ENCODE peak calls at places on chromosomes 12 and 14, in eight cellular contexts. F is CD8-positive, alpha-beta T cell; J is GM23248; S is upper lobe of right lung; A is OCI-LY7; X is AG04450; D is tibial artery; E is adipocyte. C is an unnamed sample.

GRCh38 chr12:67222302-67222701 is 46.9 kb upstream of the CAND1 start:
- DNase-seq in F (no peak), S (no peak), D (no peak), X (no peak), E (peak; percentile 55), A (peak; percentile 8), J (peak; percentile 44), C (no peak)

GRCh38 chr12:5063149-5063548 is 19.5 kb downstream of the KCNA5 start:
- DNase-seq in D (no peak), X (no peak), A (no peak), J (no peak), S (no peak), E (no peak), F (no peak), C (no peak)

GRCh38 chr12:2944401-2945047 is 14.7 kb upstream of the TEAD4 start:
- DNase-seq in A (peak; percentile 53), S (peak; percentile 76), F (peak; percentile 14), J (peak; percentile 39), E (peak; percentile 15), X (no peak), D (no peak), C (peak; percentile 11)

GRCh38 chr12:34303091-34303870 is 281.0 kb downstream of the ALG10 start:
- DNase-seq in X (no peak), A (no peak), E (no peak), F (no peak), J (no peak), S (no peak), D (no peak), C (no peak)

GRCh38 chr14:72451081-72451972 is 442.6 kb downstream of the DPF3 start:
- DNase-seq in A (no peak), D (no peak), J (no peak), F (peak; percentile 16), E (peak; percentile 9), X (no peak), S (no peak), C (no peak)

GRCh38 chr12:2539938-2540337 is 254.8 kb upstream of the FKBP4 start:
- DNase-seq in F (no peak), A (no peak), D (no peak), J (no peak), S (peak; percentile 51), X (no peak), E (no peak), C (no peak)

GRCh38 chr12:69868695-69869094 is 43.7 kb downstream of the MYRFL start:
- DNase-seq in X (no peak), D (no peak), E (no peak), F (no peak), J (no peak), A (no peak), S (no peak), C (no peak)

GRCh38 chr14:40113671-40114070 is 681.4 kb upstream of the FBXO33 start:
- DNase-seq in E (no peak), S (no peak), D (no peak), A (no peak), X (no peak), J (no peak), F (no peak), C (no peak)

GRCh38 chr12:104738841-104739642 is 219.0 kb downstream of the SLC41A2 start:
- DNase-seq in F (no peak), J (no peak), S (no peak), X (no peak), D (no peak), A (no peak), E (no peak), C (no peak)

GRCh38 chr12:95733156-95733825 is 57.3 kb downstream of the NTN4 start:
- DNase-seq in A (no peak), F (no peak), D (no peak), X (peak; percentile 82), S (no peak), J (peak; percentile 86), E (no peak), C (peak; percentile 69)

GRCh38 chr12:89278862-89279261 is 73.4 kb downstream of the DUSP6 start:
- DNase-seq in A (no peak), E (no peak), F (no peak), S (no peak), D (no peak), X (no peak), J (no peak), C (no peak)

GRCh38 chr12:107663277-107663676 is 22.3 kb upstream of the PWP1 start:
- DNase-seq in S (no peak), E (no peak), X (no peak), J (no peak), A (no peak), D (no peak), F (no peak), C (no peak)

GRCh38 chr12:22408605-22409004 is 74.1 kb upstream of the ST8SIA1 start:
- DNase-seq in F (no peak), J (no peak), D (no peak), X (no peak), E (no peak), S (no peak), A (no peak), C (no peak)

GRCh38 chr14:105152794-105153241 is 15.8 kb downstream of the JAG2 start:
- DNase-seq in D (no peak), X (no peak), A (no peak), E (no peak), J (no peak), S (no peak), F (no peak), C (no peak)

GRCh38 chr14:50726372-50727107 is 58.4 kb upstream of the SAV1 start:
- DNase-seq in X (peak; percentile 55), J (peak; percentile 92), E (peak; percentile 49), D (no peak), A (no peak), S (no peak), F (no peak), C (no peak)

GRCh38 chr12:13347241-13348043 is 150.9 kb downstream of the EMP1 start:
- DNase-seq in F (no peak), J (peak; percentile 94), D (no peak), A (no peak), E (peak; percentile 64), S (no peak), X (no peak), C (peak; percentile 66)

GRCh38 chr12:45050331-45050750 is 558 bp downstream of the DBX2 start:
- DNase-seq in E (no peak), F (no peak), X (no peak), J (no peak), S (no peak), D (no peak), A (no peak), C (no peak)

GRCh38 chr14:75979071-75979571 is 2.7 kb downstream of the TGFB3 start:
- DNase-seq in E (peak; percentile 56), S (no peak), A (peak; percentile 36), J (peak; percentile 66), X (no peak), D (no peak), F (no peak), C (no peak)

GRCh38 chr14:92982941-92983340 is 60.0 kb downstream of the CHGA start:
- DNase-seq in X (no peak), J (no peak), E (no peak), A (no peak), F (no peak), S (no peak), D (no peak), C (no peak)

GRCh38 chr14:64220466-64220865 is 73.7 kb downstream of the ESR2 start:
- DNase-seq in X (no peak), S (no peak), J (no peak), E (no peak), A (no peak), F (no peak), D (no peak), C (no peak)

GRCh38 chr12:102593128-102593527 is 112.8 kb upstream of the IGF1 start:
- DNase-seq in X (no peak), A (no peak), F (no peak), E (no peak), J (no peak), D (no peak), S (no peak), C (no peak)

DNA sequence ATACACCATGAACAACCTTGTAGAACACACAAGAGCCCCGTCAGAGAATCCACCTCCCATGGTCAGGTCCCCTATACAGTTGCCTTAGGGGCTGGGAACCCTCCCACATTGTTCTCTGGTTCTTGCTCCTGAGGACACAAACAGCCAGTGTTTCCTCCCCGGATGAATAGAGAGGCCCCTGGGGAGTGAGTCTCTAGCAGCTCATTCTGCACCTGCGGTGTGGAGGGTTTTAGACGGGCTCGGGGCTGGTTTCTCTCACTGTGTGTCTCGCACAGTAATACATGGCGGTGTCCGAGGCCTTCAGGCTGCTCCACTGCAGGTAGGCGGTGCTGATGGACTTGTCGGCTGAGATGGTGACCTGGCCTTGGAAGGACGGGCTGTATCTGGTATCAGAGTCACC is 1052.1 kb downstream of the TMEM121 start:
- DNase-seq in E (no peak), D (no peak), F (no peak), J (no peak), A (peak; percentile 68), X (no peak), S (no peak), C (no peak)
- H3K9me3 ChIP-seq in E (no peaks in the 10 kb centered on the region), D (no peaks in the 10 kb centered on the region), F (no peaks in the 10 kb centered on the region), J (no peaks in the 10 kb centered on the region), A (no peaks in the 10 kb centered on the region), X (peaks cover 41% of the 10 kb centered on the region), S (no peaks in the 10 kb centered on the region), C (no peaks in the 10 kb centered on the region)

GRCh38 chr12:30792648-30793499 is 38.1 kb upstream of the CAPRIN2 start:
- DNase-seq in S (no peak), F (no peak), A (no peak), E (peak; percentile 25), X (no peak), J (peak; percentile 73), D (no peak), C (peak; percentile 74)
- H3K4me3 ChIP-seq in S (no peak overlapping the region), F (no peak overlapping the region), A (no peak overlapping the region), E (peak overlapping the region; percentile 16), X (no peak overlapping the region), J (peak overlapping the region; percentile 11), D (no peak overlapping the region), C (no peak overlapping the region)

DNA sequence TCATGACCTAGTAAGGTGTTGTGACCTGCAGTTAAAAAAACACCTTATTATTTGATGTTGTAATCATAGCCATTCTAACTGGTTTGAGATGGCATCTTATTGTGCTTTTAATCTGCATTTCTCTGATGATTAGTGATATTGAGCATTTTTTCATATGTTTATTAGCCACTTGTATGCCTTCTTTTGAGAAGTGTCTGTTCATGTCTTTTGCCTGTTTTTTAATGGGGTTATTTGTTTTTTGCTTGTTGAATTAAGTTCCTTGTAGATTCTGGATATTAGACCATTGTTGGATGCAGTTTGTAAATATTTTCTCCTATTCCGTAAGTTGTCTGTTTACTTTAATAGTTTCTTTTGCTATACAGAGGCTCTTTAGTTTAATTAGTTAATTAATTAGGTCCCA is 41.0 kb downstream of the PRORP start:
- DNase-seq in X (no peak), A (no peak), F (no peak), J (no peak), E (no peak), D (no peak), S (no peak), C (no peak)
- H3K9me3 ChIP-seq in X (no peaks in the 10 kb centered on the region), A (peaks cover 5% of the 10 kb centered on the region), F (no peaks in the 10 kb centered on the region), J (no peaks in the 10 kb centered on the region), E (no peaks in the 10 kb centered on the region), D (no peaks in the 10 kb centered on the region), S (no peaks in the 10 kb centered on the region), C (no peaks in the 10 kb centered on the region)

DNA sequence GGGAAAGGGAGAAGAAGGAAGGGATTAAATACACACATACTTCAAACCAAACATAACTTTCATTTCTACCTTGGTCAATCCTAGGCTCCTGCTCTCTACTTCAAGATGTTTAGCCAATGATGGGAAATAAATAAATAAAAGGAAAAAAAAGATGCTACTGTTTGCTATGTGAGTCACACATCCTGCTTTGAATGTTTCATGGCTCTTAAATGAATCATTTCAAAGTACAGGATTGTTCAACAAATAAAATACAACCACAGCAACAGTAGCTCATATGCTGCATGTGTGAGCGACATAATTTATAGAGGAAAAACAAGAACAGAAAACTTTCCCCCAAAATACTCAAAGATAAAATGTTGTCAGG is 54.3 kb upstream of the NPFF start:
- DNase-seq in D (no peak), X (peak; percentile 63), J (peak; percentile 94), A (no peak), S (no peak), F (no peak), E (peak; percentile 83), C (no peak)
- H3K4me3 ChIP-seq in D (no peak overlapping the region), X (no peak overlapping the region), J (peak overlapping the region; percentile 37), A (no peak overlapping the region), S (no peak overlapping the region), F (no peak overlapping the region), E (no peak overlapping the region), C (peak overlapping the region; percentile 2)